ENCODE peak calls at places on chromosomes 3 and 15, in seven cellular contexts. M is vagina, S is suprapubic skin, A is heart left ventricle, B is spleen, K is stomach, Q is HCT116. D is an unnamed sample.
A peak's percentile ranks its signal among the peaks of the same experiment; 100 is the strongest.

GRCh38 chr3:29324180-29324651 is 43.3 kb downstream of the RBMS3 start:
- DNase-seq in M (no peak), S (peak; percentile 66), A (peak; percentile 55), B (peak; percentile 69), K (peak; percentile 27), Q (no peak), D (peak; percentile 57)

GRCh38 chr3:140007081-140007480 is 72.1 kb downstream of the CLSTN2 start:
- DNase-seq in M (peak; percentile 47), S (no peak), A (no peak), B (no peak), K (no peak), Q (no peak), D (no peak)

GRCh38 chr3:95168526-95168925 is 1105.7 kb downstream of the NSUN3 start:
- DNase-seq in M (no peak), S (no peak), A (no peak), B (no peak), K (no peak), Q (no peak), D (peak; percentile 6)

GRCh38 chr3:175895731-175896130 is 1036.6 kb downstream of the NAALADL2 start:
- DNase-seq in M (no peak), S (no peak), A (no peak), B (no peak), K (no peak), Q (no peak), D (no peak)

GRCh38 chr3:164476631-164477030 is 601.7 kb downstream of the SI start:
- DNase-seq in M (no peak), S (no peak), A (no peak), B (no peak), K (no peak), Q (no peak), D (no peak)

GRCh38 chr3:60584250-60584649 is 667.0 kb downstream of the FHIT start:
- DNase-seq in M (no peak), S (no peak), A (no peak), B (no peak), K (no peak), Q (no peak), D (no peak)

GRCh38 chr15:61195116-61196002 is 33.7 kb downstream of the RORA start:
- DNase-seq in M (no peak), S (no peak), A (no peak), B (no peak), K (no peak), Q (peak; percentile 26), D (no peak)

GRCh38 chr3:23461069-23461468 is 257.9 kb downstream of the UBE2E2 start:
- DNase-seq in M (no peak), S (no peak), A (no peak), B (no peak), K (no peak), Q (no peak), D (no peak)

GRCh38 chr15:68326711-68327412 is 49.3 kb downstream of the FEM1B start:
- DNase-seq in M (no peak), S (no peak), A (no peak), B (no peak), K (no peak), Q (no peak), D (no peak)

GRCh38 chr3:175668300-175668699 is 809.2 kb downstream of the NAALADL2 start:
- DNase-seq in M (no peak), S (no peak), A (no peak), B (no peak), K (no peak), Q (no peak), D (no peak)

GRCh38 chr15:60574801-60575631 is 96.1 kb upstream of the ICE2 start:
- DNase-seq in M (no peak), S (no peak), A (no peak), B (no peak), K (no peak), Q (no peak), D (no peak)

GRCh38 chr3:48600711-48601621 is 5.8 kb upstream of the COL7A1 start:
- DNase-seq in M (no peak), S (no peak), A (no peak), B (no peak), K (no peak), Q (no peak), D (no peak)

GRCh38 chr3:15535757-15536156 is 14.3 kb upstream of the COLQ start:
- DNase-seq in M (no peak), S (no peak), A (no peak), B (no peak), K (no peak), Q (no peak), D (no peak)

GRCh38 chr3:108477511-108478147 is 32.8 kb downstream of the MYH15 start:
- DNase-seq in M (no peak), S (peak; percentile 64), A (peak; percentile 38), B (no peak), K (peak; percentile 52), Q (peak; percentile 72), D (peak; percentile 38)

GRCh38 chr15:64837502-64837901 is 4.2 kb upstream of the PLEKHO2 start:
- DNase-seq in M (no peak), S (no peak), A (no peak), B (no peak), K (no peak), Q (no peak), D (no peak)

GRCh38 chr3:42739401-42740158 is 33.5 kb downstream of the CCDC13 start:
- DNase-seq in M (peak; percentile 85), S (no peak), A (peak; percentile 97), B (no peak), K (no peak), Q (no peak), D (no peak)

GRCh38 chr15:69818529-69818928 is 279.2 kb downstream of the TLE3 start:
- DNase-seq in M (no peak), S (no peak), A (no peak), B (no peak), K (no peak), Q (no peak), D (no peak)

GRCh38 chr15:101156509-101157159 is 95.2 kb downstream of the CHSY1 start:
- DNase-seq in M (no peak), S (no peak), A (no peak), B (peak; percentile 81), K (no peak), Q (no peak), D (no peak)

GRCh38 chr3:67335813-67336212 is 318.6 kb downstream of the SUCLG2 start:
- DNase-seq in M (no peak), S (no peak), A (no peak), B (no peak), K (no peak), Q (no peak), D (no peak)

GRCh38 chr15:46815765-46816164 is 901.5 kb upstream of the SEMA6D start:
- DNase-seq in M (no peak), S (no peak), A (peak; percentile 43), B (no peak), K (peak; percentile 26), Q (no peak), D (no peak)

GRCh38 chr3:33865133-33865532 is 66.7 kb downstream of the PDCD6IP start:
- DNase-seq in M (no peak), S (no peak), A (no peak), B (no peak), K (no peak), Q (no peak), D (no peak)

GRCh38 chr15:68693071-68693470 is 114.3 kb downstream of the CORO2B start:
- DNase-seq in M (no peak), S (no peak), A (no peak), B (peak; percentile 1), K (no peak), Q (no peak), D (no peak)

GRCh38 chr15:72532991-72533601 is 59.0 kb downstream of the ARIH1 start:
- DNase-seq in M (no peak), S (no peak), A (no peak), B (no peak), K (no peak), Q (no peak), D (no peak)

GRCh38 chr3:184186184-184186901 is at the start of gene ABCF3:
- DNase-seq in M (peak; percentile 90), S (no peak), A (peak; percentile 70), B (no peak), K (no peak), Q (no peak), D (peak; percentile 86)
- TF ChIP-seq POLR2A in M (no peak), S (peak; percentile 69), A (peak; percentile 11), B (peak; percentile 69), K (no peak), Q (no peak), D (peak; percentile 76)

GRCh38 chr3:156677536-156677935 is 3.1 kb downstream of the TIPARP start:
- DNase-seq in M (no peak), S (no peak), A (no peak), B (no peak), K (no peak), Q (no peak), D (no peak)

GRCh38 chr3:156675744-156676466 is 1.5 kb downstream of the TIPARP start:
- DNase-seq in M (no peak), S (peak; percentile 73), A (peak; percentile 29), B (no peak), K (peak; percentile 31), Q (peak; percentile 59), D (no peak)

GRCh38 chr3:156677120-156677479 is 2.7 kb downstream of the TIPARP start:
- DNase-seq in M (no peak), S (no peak), A (no peak), B (no peak), K (no peak), Q (no peak), D (no peak)

GRCh38 chr3:156674911-156675743 is 737 bp downstream of the TIPARP start:
- DNase-seq in M (no peak), S (peak; percentile 86), A (peak; percentile 82), B (peak; percentile 93), K (peak; percentile 52), Q (no peak), D (peak; percentile 77)

DNA sequence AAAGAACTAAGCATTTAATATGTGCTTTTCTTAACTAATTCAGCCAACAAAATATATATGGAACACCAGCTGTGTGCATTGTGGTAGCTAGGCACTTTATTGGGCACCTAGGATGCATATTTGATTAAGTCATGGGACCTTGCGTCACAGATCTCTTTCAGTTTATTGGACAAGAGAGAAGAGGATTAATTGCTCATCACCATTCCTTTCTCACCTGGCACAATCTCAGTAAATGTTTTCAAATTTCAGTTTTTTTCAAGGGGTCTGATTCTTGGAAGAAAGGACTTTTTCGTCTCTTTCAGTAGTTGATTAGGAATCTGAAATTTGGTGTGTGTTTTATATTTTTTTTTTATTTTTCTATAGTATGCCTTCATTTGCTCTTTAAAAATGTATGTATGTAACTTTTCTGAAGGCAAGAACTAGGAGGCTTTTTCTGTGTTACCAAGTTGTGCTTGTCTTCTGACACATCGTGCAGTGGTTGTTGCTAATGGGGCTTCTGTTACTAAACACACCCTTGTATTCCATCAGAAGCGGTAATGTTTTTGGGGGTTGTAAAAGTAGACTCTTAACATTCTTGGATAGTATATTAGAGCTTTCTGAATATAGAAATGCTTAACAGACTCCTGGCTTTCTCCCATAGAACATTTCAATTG is 2.2 kb downstream of the TIPARP start:
- DNase-seq in M (no peak), S (no peak), A (no peak), B (no peak), K (no peak), Q (no peak), D (no peak)
- H3K4me1 ChIP-seq in M (peaks cover 48% of the 10 kb centered on the region), S (peaks cover 60% of the 10 kb centered on the region), A (peaks cover 16% of the 10 kb centered on the region), B (peaks cover 54% of the 10 kb centered on the region), K (peaks cover 69% of the 10 kb centered on the region), Q (peaks cover 12% of the 10 kb centered on the region), D (peaks cover 47% of the 10 kb centered on the region)

GRCh38 chr15:74045636-74046274 is 36.6 kb downstream of the GOLGA6A start:
- DNase-seq in M (no peak), S (peak; percentile 36), A (no peak), B (no peak), K (no peak), Q (no peak), D (no peak)
- TF ChIP-seq POLR2A in M (no peak), S (no peak), A (no peak), B (no peak), K (no peak), Q (no peak), D (no peak)

GRCh38 chr15:67096536-67097294 is 31.3 kb downstream of the SMAD3 start:
- DNase-seq in M (no peak), S (no peak), A (no peak), B (no peak), K (no peak), Q (no peak), D (no peak)
- H3K4me1 ChIP-seq in M (peaks cover 77% of the 10 kb centered on the region), S (peaks cover 61% of the 10 kb centered on the region), A (peaks cover 6% of the 10 kb centered on the region), B (peaks cover 82% of the 10 kb centered on the region), K (peaks cover 89% of the 10 kb centered on the region), Q (peaks cover 53% of the 10 kb centered on the region), D (peaks cover 40% of the 10 kb centered on the region)

D was measured in upper lobe of left lung.